ENCODE peak calls at places on chromosomes 7 and 10, in eight cellular contexts. U, Y, O, S, G, L, V and J are unnamed samples.

GRCh38 chr7:83648464-83649241 is at the start of gene SEMA3E:
- DNase-seq in U (peak), Y (no peak), O (peak), S (peak), G (peak), L (no peak), V (peak), J (no peak)

GRCh38 chr10:86419101-86419500 is 52.5 kb upstream of the GRID1 start:
- DNase-seq in U (no peak), Y (no peak), O (no peak), S (no peak), G (no peak), L (no peak), V (no peak), J (no peak)

GRCh38 chr7:2754086-2754485 is 66.1 kb downstream of the AMZ1 start:
- DNase-seq in U (no peak), Y (no peak), O (no peak), S (no peak), G (no peak), L (peak), V (peak), J (no peak)

GRCh38 chr10:71998840-71999194 is 34.6 kb downstream of the CHST3 start:
- DNase-seq in U (peak), Y (peak), O (peak), S (no peak), G (peak), L (peak), V (peak), J (peak)

GRCh38 chr10:964988-965417 is 23.2 kb upstream of the GTPBP4 start:
- DNase-seq in U (no peak), Y (no peak), O (no peak), S (no peak), G (no peak), L (no peak), V (no peak), J (no peak)

GRCh38 chr10:78777466-78778256 is 291.1 kb upstream of the ZMIZ1 start:
- DNase-seq in U (peak), Y (peak), O (no peak), S (no peak), G (peak), L (peak), V (no peak), J (peak)

GRCh38 chr10:86708068-86708782 is 39.9 kb downstream of the LDB3 start:
- DNase-seq in U (no peak), Y (no peak), O (no peak), S (peak), G (no peak), L (no peak), V (no peak), J (peak)

GRCh38 chr10:88499569-88500470 is 83.3 kb downstream of the RNLS start:
- DNase-seq in U (no peak), Y (no peak), O (no peak), S (no peak), G (peak), L (no peak), V (no peak), J (no peak)

GRCh38 chr10:121596668-121597503 is 1.4 kb downstream of the FGFR2 start:
- DNase-seq in U (peak), Y (no peak), O (no peak), S (peak), G (peak), L (peak), V (no peak), J (peak)

GRCh38 chr10:19956633-19957032 is 140.4 kb downstream of the PLXDC2 start:
- DNase-seq in U (no peak), Y (no peak), O (no peak), S (no peak), G (no peak), L (no peak), V (no peak), J (no peak)